ENCODE peak calls at places on chromosomes 13 and 19, in nine cellular contexts. Z is IMR-90, T is esophagus squamous epithelium, P is Caco-2, I is neural crest cell, O is thoracic aorta, J is WTC11, V is cardiac muscle cell, F is AG10803. W is an unnamed sample.

GRCh38 chr19:53079313-53079924 is 23.8 kb downstream of the ZNF160 start:
- DNase-seq in Z (no peak), T (no peak), P (no peak), I (no peak), O (no peak), J (no peak), V (no peak), F (no peak), W (no peak)

GRCh38 chr13:91399189-91400093 is 1.0 kb downstream of the GPC5 start:
- DNase-seq in Z (no peak), T (no peak), P (no peak), I (peak), O (no peak), J (peak), V (no peak), F (no peak), W (no peak)

GRCh38 chr19:37855098-37855497 is 51.3 kb downstream of the WDR87 start:
- DNase-seq in Z (peak), T (no peak), P (no peak), I (no peak), O (no peak), J (no peak), V (no peak), F (peak), W (no peak)

GRCh38 chr13:24680258-24680920 is at the start of gene ATP12A:
- DNase-seq in Z (no peak), T (no peak), P (no peak), I (no peak), O (no peak), J (peak), V (peak), F (no peak), W (no peak)

GRCh38 chr13:50127017-50127725 is 111.9 kb downstream of the KCNRG start:
- DNase-seq in Z (peak), T (no peak), P (no peak), I (peak), O (no peak), J (peak), V (peak), F (peak), W (no peak)

GRCh38 chr19:4972509-4973230 is 3.8 kb downstream of the KDM4B start:
- DNase-seq in Z (peak), T (no peak), P (no peak), I (no peak), O (no peak), J (no peak), V (no peak), F (peak), W (no peak)

GRCh38 chr13:109401307-109401706 is 385.1 kb downstream of the IRS2 start:
- DNase-seq in Z (no peak), T (no peak), P (no peak), I (no peak), O (no peak), J (peak), V (no peak), F (no peak), W (no peak)

GRCh38 chr13:44801990-44802389 is 187.3 kb downstream of the NUFIP1 start:
- DNase-seq in Z (peak), T (no peak), P (no peak), I (no peak), O (no peak), J (no peak), V (no peak), F (peak), W (no peak)

GRCh38 chr13:40597735-40598365 is 68.6 kb downstream of the FOXO1 start:
- DNase-seq in Z (no peak), T (no peak), P (peak), I (no peak), O (no peak), J (peak), V (peak), F (no peak), W (no peak)

GRCh38 chr19:41888926-41889325 is 5.9 kb downstream of the ARHGEF1 start:
- DNase-seq in Z (no peak), T (no peak), P (no peak), I (no peak), O (no peak), J (no peak), V (no peak), F (no peak), W (no peak)
- TF ChIP-seq CTCF in Z (no peak), T (no peak), P (no peak), I (no peak), O (no peak), J (no peak), V (no peak), F (no peak), W (no peak)

DNA sequence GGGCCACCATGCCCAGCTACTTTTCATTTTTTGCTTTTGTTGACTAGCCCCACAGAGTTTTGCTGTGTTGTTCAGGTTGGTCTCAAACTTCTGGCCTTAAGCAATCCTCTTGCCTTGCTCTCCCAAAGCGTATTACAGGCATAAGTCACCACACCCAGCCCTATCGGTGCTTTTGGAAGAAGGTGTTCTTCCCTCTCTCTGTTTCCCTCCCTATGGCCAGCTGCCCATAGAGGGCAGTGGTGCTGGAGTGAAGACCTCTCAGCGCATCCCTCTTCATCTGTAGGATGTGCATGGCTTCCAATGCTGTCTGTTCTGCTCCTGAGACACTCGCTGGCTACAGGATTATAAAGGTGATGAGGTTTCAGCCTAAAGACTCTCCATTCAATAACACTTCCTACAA is 1.3 kb upstream of the CD22 start:
- DNase-seq in Z (no peak), T (no peak), P (no peak), I (no peak), O (no peak), J (peak), V (no peak), F (no peak), W (no peak)
- TF ChIP-seq CTCF in Z (no peak), T (no peak), P (peak), I (peak), O (no peak), J (no peak), V (peak), F (no peak), W (peak)

DNA sequence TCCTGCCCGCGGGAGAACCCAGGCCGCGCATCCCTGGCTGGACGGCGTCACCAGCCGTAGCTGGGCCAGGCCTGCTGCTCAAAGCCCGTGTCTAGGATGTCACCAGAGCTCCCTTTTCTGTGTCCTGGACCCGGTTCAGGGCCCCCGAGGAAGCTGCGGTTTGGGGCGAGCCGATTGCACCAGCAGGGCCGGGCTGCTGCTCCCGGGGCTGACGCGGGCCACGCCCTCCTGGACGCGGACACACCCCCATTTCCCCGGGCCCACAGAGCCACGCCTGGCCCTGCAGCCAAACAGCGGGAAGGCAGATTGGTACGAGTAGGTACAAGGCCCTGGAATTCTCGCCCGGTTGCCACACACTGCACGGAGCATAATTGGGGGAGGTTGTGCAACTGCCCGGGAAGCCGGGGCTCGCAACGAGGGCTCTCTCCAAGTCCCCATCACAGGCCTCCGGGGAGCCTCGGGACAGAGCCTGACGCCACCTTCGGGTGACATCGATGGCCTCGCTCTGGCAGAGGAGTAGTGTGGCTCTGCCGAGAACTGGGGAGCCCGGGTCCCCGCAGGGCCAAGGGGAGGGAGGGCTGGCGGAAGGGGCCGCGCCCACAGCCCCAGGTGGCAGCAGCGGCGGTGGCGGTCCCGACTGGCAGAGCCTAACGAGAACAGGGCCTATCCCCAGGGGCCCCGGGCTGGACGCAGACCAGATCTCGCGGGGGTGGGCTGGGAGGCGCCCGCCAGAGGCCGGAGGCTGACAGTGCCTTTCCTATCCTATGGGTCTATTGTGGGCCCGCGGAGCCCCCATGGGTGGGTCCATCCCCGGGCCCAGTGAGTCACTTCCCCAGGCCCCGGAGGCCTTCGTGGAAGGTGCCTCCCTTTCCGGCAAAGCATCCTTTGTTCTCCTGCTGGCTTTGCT is 23.5 kb downstream of the KCTD15 start:
- DNase-seq in Z (peak), T (no peak), P (peak), I (peak), O (no peak), J (peak), V (peak), F (peak), W (no peak)
- TF ChIP-seq CTCF in Z (no peak), T (no peak), P (no peak), I (no peak), O (no peak), J (no peak), V (no peak), F (no peak), W (no peak)

GRCh38 chr13:110915057-110915873 is at the start of gene ANKRD10:
- DNase-seq in Z (peak), T (peak), P (peak), I (peak), O (peak), J (peak), V (peak), F (peak), W (peak)
- TF ChIP-seq CTCF in Z (peak), T (peak), P (peak), I (peak), O (peak), J (peak), V (peak), F (peak), W (peak)

GRCh38 chr19:58261600-58261967 is 17.2 kb upstream of the ZNF8 start:
- DNase-seq in Z (no peak), T (no peak), P (no peak), I (no peak), O (no peak), J (no peak), V (no peak), F (no peak), W (no peak)
- TF ChIP-seq CTCF in Z (no peak), T (no peak), P (no peak), I (no peak), O (no peak), J (no peak), V (no peak), F (no peak), W (no peak)

GRCh38 chr19:6074709-6075403 is 35.4 kb downstream of the RFX2 start:
- DNase-seq in Z (no peak), T (no peak), P (no peak), I (no peak), O (no peak), J (no peak), V (no peak), F (no peak), W (peak)
- TF ChIP-seq CTCF in Z (no peak), T (no peak), P (no peak), I (no peak), O (no peak), J (no peak), V (no peak), F (no peak), W (no peak)

DNA sequence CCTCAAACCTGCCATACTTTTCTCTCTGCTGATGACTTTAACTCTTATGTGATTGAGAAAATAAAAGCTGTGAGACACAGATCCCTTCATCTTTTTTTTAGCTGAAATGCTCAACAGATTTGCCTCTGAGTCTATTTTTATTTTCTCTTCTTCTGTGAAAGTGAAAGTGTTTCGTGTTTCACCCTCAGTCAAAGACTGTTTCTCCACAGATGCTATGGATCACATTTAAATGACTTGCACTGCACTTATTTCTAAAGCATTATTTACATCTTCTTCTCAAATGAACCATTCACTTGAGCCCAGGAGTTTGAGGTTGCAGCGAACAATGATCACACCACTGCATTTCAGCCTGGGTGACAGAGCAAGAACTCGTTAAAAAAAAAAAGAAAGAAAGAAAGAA is 890.1 kb upstream of the PCDH20 start:
- DNase-seq in Z (no peak), T (no peak), P (no peak), I (no peak), O (no peak), J (no peak), V (no peak), F (no peak), W (no peak)
- TF ChIP-seq CTCF in Z (no peak), T (no peak), P (no peak), I (no peak), O (no peak), J (no peak), V (no peak), F (no peak), W (no peak)